ENCODE peak calls at places on chromosomes 7 and 10, in ten cellular contexts. V is A549; B is uterus; K is adipocyte; L is CD8-positive, alpha-beta memory T cell; X is psoas muscle; Q is DND-41; Z is heart left ventricle; P is lower lobe of right lung; A is A673. D is an unnamed sample.

GRCh38 chr7:16412535-16413247 is 8.6 kb downstream of the CRPPA start:
- DNase-seq in Q (no peak), B (no peak), Z (peak; percentile 30), V (no peak), X (no peak), L (no peak), A (no peak), P (no peak), K (no peak), D (no peak)

GRCh38 chr10:59644841-59645240 is 64.8 kb downstream of the SLC16A9 start:
- DNase-seq in P (no peak), A (no peak), B (no peak), V (no peak), K (no peak), X (no peak), L (no peak), Z (no peak), Q (no peak), D (no peak)

GRCh38 chr10:43073721-43074120 is 3.1 kb upstream of the RET start:
- DNase-seq in A (no peak), P (peak; percentile 18), V (no peak), Q (no peak), Z (no peak), L (no peak), X (peak; percentile 17), K (no peak), B (no peak), D (no peak)

GRCh38 chr10:88974446-88975376 is 15.9 kb upstream of the FAS start:
- DNase-seq in X (no peak), V (no peak), L (peak; percentile 27), Z (no peak), A (no peak), P (no peak), K (peak; percentile 68), Q (peak; percentile 16), B (no peak), D (no peak)

GRCh38 chr7:33076737-33077136 is 14.2 kb upstream of the NT5C3A start:
- DNase-seq in K (no peak), A (no peak), L (no peak), P (no peak), Q (no peak), V (no peak), X (no peak), B (no peak), Z (no peak), D (no peak)

GRCh38 chr10:1379601-1380000 is 323.4 kb downstream of the WDR37 start:
- DNase-seq in Z (no peak), A (no peak), V (no peak), K (no peak), L (no peak), P (no peak), B (no peak), Q (no peak), X (no peak), D (no peak)

GRCh38 chr7:50531401-50531906 is 33.8 kb downstream of the DDC start:
- DNase-seq in Q (no peak), X (no peak), L (no peak), Z (no peak), A (no peak), V (no peak), B (no peak), K (no peak), P (no peak), D (no peak)

GRCh38 chr10:88762906-88763305 is 3.1 kb downstream of the LIPN start:
- DNase-seq in K (no peak), L (no peak), Z (no peak), B (no peak), A (no peak), V (no peak), X (no peak), Q (no peak), P (no peak), D (no peak)

GRCh38 chr7:12967322-12967721 is 279.9 kb downstream of the ARL4A start:
- DNase-seq in L (no peak), Z (no peak), X (no peak), K (no peak), Q (no peak), B (no peak), A (no peak), P (no peak), V (no peak), D (no peak)

GRCh38 chr10:2278391-2278790 is 541.1 kb upstream of the ADARB2 start:
- DNase-seq in K (no peak), A (no peak), L (no peak), P (no peak), X (no peak), Q (no peak), Z (no peak), B (no peak), V (no peak), D (no peak)

GRCh38 chr10:132554053-132554990 is 16.7 kb downstream of the INPP5A start:
- DNase-seq in Z (no peak), V (no peak), A (no peak), L (no peak), P (no peak), K (no peak), X (no peak), B (no peak), Q (no peak), D (no peak)

GRCh38 chr7:129315916-129316315 is 91.1 kb downstream of the AHCYL2 start:
- DNase-seq in K (peak; percentile 37), X (peak; percentile 71), L (no peak), B (no peak), V (no peak), Z (peak; percentile 36), P (no peak), Q (no peak), A (no peak), D (no peak)
- H3K4me3 ChIP-seq in K (no peak overlapping the region), X (peak overlapping the region; percentile 14), L (no peak overlapping the region), B (no peak overlapping the region), V (no peak overlapping the region), Z (no peak overlapping the region), P (no peak overlapping the region), Q (no peak overlapping the region), A (no peak overlapping the region), D (no peak overlapping the region)

GRCh38 chr7:74302745-74303221 is 13.6 kb downstream of the CLIP2 start:
- DNase-seq in V (no peak), K (no peak), L (no peak), Q (no peak), X (no peak), A (no peak), B (no peak), Z (no peak), P (no peak), D (no peak)

GRCh38 chr7:74307738-74308505 is 18.7 kb downstream of the CLIP2 start:
- DNase-seq in X (no peak), V (no peak), K (no peak), Q (no peak), B (no peak), A (no peak), Z (no peak), P (no peak), L (no peak), D (peak; percentile 75)

GRCh38 chr7:74304550-74304949 is 15.3 kb downstream of the CLIP2 start:
- DNase-seq in A (no peak), X (no peak), P (no peak), L (no peak), Q (no peak), Z (no peak), V (no peak), K (no peak), B (no peak), D (no peak)

GRCh38 chr7:74305987-74306736 is 17.0 kb downstream of the CLIP2 start:
- DNase-seq in B (no peak), P (no peak), Z (no peak), X (no peak), L (no peak), V (no peak), A (no peak), K (no peak), Q (no peak), D (no peak)

GRCh38 chr7:74306737-74307469 is 17.7 kb downstream of the CLIP2 start:
- DNase-seq in X (peak; percentile 63), B (peak; percentile 64), Z (peak; percentile 64), V (no peak), L (no peak), Q (no peak), A (no peak), P (no peak), K (peak; percentile 59), D (peak; percentile 86)
- H3K4me1 ChIP-seq in X (peaks cover 13% of the 10 kb centered on the region), B (peaks cover 15% of the 10 kb centered on the region), Z (peaks cover 17% of the 10 kb centered on the region), V (peaks cover 27% of the 10 kb centered on the region), L (peaks cover 13% of the 10 kb centered on the region), Q (no peaks in the 10 kb centered on the region), A (peaks cover 8% of the 10 kb centered on the region), P (peaks cover 18% of the 10 kb centered on the region), K (peaks cover 11% of the 10 kb centered on the region), D (peaks cover 35% of the 10 kb centered on the region)

GRCh38 chr10:68103237-68103866 is 5.9 kb upstream of the MYPN start:
- DNase-seq in Q (no peak), B (no peak), Z (no peak), V (no peak), X (no peak), P (no peak), L (no peak), K (no peak), A (no peak), D (no peak)
- H3K4me3 ChIP-seq in Q (no peak overlapping the region), B (no peak overlapping the region), Z (no peak overlapping the region), V (no peak overlapping the region), X (no peak overlapping the region), P (no peak overlapping the region), L (no peak overlapping the region), K (no peak overlapping the region), A (no peak overlapping the region), D (no peak overlapping the region)

GRCh38 chr10:91197044-91197651 is 23.3 kb upstream of the PCGF5 start:
- DNase-seq in B (no peak), A (no peak), L (no peak), X (no peak), Z (no peak), P (no peak), V (no peak), K (no peak), Q (no peak), D (peak; percentile 74)
- H3K4me1 ChIP-seq in B (no peaks in the 10 kb centered on the region), A (no peaks in the 10 kb centered on the region), L (peaks cover 50% of the 10 kb centered on the region), X (peaks cover 58% of the 10 kb centered on the region), Z (peaks cover 33% of the 10 kb centered on the region), P (peaks cover 38% of the 10 kb centered on the region), V (peaks cover 19% of the 10 kb centered on the region), K (peaks cover 31% of the 10 kb centered on the region), Q (peaks cover 83% of the 10 kb centered on the region), D (peaks cover 28% of the 10 kb centered on the region)

GRCh38 chr10:117534321-117535044 is 8.1 kb upstream of the EMX2 start:
- DNase-seq in Q (no peak), X (no peak), B (no peak), L (no peak), P (no peak), A (no peak), V (no peak), Z (no peak), K (no peak), D (peak; percentile 58)
- H3K4me3 ChIP-seq in Q (no peak overlapping the region), X (peak overlapping the region; percentile 55), B (peak overlapping the region; percentile 37), L (no peak overlapping the region), P (no peak overlapping the region), A (no peak overlapping the region), V (peak overlapping the region; percentile 45), Z (no peak overlapping the region), K (peak overlapping the region; percentile 79), D (peak overlapping the region; percentile 50)